ENCODE peak calls at places on chromosomes 6 and 20, in six cellular contexts. V is transverse colon, J is IMR-90, Z is spleen, R is uterus, F is lower leg skin. B is an unnamed sample.

GRCh38 chr6:166413491-166413951 is 30.8 kb upstream of the MPC1 start:
- DNase-seq in V (no peak), J (no peak), Z (peak; percentile 68), R (no peak), F (no peak), B (no peak)

GRCh38 chr6:50966986-50967385 is 148.3 kb downstream of the TFAP2B start:
- DNase-seq in V (no peak), J (no peak), Z (no peak), R (no peak), F (no peak), B (no peak)

GRCh38 chr6:104409913-104410312 is 449.8 kb downstream of the HACE1 start:
- DNase-seq in V (no peak), J (no peak), Z (no peak), R (no peak), F (peak; percentile 25), B (no peak)

GRCh38 chr20:45041464-45042337 is 59.2 kb downstream of the KCNS1 start:
- DNase-seq in V (peak; percentile 14), J (peak; percentile 65), Z (no peak), R (no peak), F (no peak), B (no peak)

GRCh38 chr6:3285049-3285639 is 26.4 kb downstream of the PSMG4 start:
- DNase-seq in V (no peak), J (no peak), Z (peak; percentile 55), R (no peak), F (no peak), B (no peak)

GRCh38 chr6:37459981-37460800 is 27.2 kb downstream of the CMTR1 start:
- DNase-seq in V (no peak), J (no peak), Z (no peak), R (no peak), F (no peak), B (no peak)

GRCh38 chr20:50464725-50465650 is 45.2 kb upstream of the PTPN1 start:
- DNase-seq in V (no peak), J (peak; percentile 28), Z (no peak), R (no peak), F (no peak), B (no peak)

GRCh38 chr6:31548423-31548873 is 1.0 kb downstream of the NFKBIL1 start:
- DNase-seq in V (no peak), J (no peak), Z (no peak), R (no peak), F (no peak), B (no peak)

GRCh38 chr6:121260651-121261102 is 73.6 kb downstream of the TBC1D32 start:
- DNase-seq in V (no peak), J (peak; percentile 35), Z (peak; percentile 62), R (no peak), F (no peak), B (no peak)

GRCh38 chr6:11273406-11274065 is 41.1 kb upstream of the NEDD9 start:
- DNase-seq in V (peak; percentile 52), J (no peak), Z (no peak), R (no peak), F (no peak), B (no peak)

GRCh38 chr20:3350412-3350811 is 57.1 kb downstream of the DNAAF9 start:
- DNase-seq in V (no peak), J (no peak), Z (no peak), R (no peak), F (no peak), B (no peak)

GRCh38 chr6:81683928-81684327 is 68.6 kb downstream of the TENT5A start:
- DNase-seq in V (no peak), J (peak; percentile 64), Z (no peak), R (no peak), F (no peak), B (no peak)

GRCh38 chr6:125789576-125790402 is 971 bp upstream of the NCOA7 start:
- DNase-seq in V (peak; percentile 58), J (peak; percentile 44), Z (peak; percentile 85), R (peak; percentile 67), F (peak; percentile 63), B (no peak)

GRCh38 chr6:89862698-89863097 is 31.6 kb upstream of the GJA10 start:
- DNase-seq in V (no peak), J (no peak), Z (no peak), R (no peak), F (no peak), B (no peak)

GRCh38 chr20:63554361-63555278 is 661 bp downstream of the FNDC11 start:
- DNase-seq in V (no peak), J (no peak), Z (peak; percentile 83), R (no peak), F (no peak), B (no peak)

GRCh38 chr20:16580127-16580526 is 6.9 kb upstream of the KIF16B start:
- DNase-seq in V (no peak), J (peak; percentile 77), Z (no peak), R (no peak), F (no peak), B (no peak)

GRCh38 chr6:167688123-167688522 is 138.6 kb upstream of the AFDN start:
- DNase-seq in V (no peak), J (no peak), Z (peak; percentile 54), R (no peak), F (no peak), B (no peak)

GRCh38 chr6:1124885-1125284 is 187.0 kb upstream of the FOXQ1 start:
- DNase-seq in V (no peak), J (no peak), Z (no peak), R (no peak), F (no peak), B (no peak)

GRCh38 chr6:56521988-56522387 is 120.7 kb downstream of the DST start:
- DNase-seq in V (no peak), J (peak; percentile 39), Z (no peak), R (no peak), F (no peak), B (no peak)

DNA sequence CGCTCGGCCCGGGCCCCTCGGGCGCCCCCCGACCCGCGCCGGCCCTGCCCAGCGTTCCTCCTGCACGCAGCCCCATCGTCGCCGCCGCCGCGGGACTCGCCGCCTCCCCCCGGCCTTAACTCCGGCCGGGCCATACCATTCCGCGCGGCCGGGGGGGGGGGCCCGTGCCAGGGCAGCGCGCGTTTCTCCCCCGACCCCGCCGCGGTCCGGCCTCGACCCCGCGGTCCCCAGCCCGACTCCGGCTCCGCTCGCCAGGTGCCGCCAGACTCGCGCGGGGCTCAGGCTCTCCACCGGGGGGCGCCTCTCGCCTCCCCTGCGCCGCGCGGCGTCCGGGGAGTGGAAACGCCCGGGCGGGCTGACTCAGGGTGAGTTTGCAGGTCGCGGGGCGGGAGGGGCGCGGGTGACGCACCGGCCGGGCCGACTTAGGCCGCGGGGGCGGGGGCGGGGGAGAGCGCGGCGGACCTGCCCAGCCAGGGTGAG is at the start of gene SRXN1:
- DNase-seq in V (peak; percentile 93), J (peak; percentile 93), Z (peak; percentile 97), R (peak; percentile 89), F (peak; percentile 63), B (peak; percentile 69)
- TF ChIP-seq POLR2A in V (no peak), J (peak; percentile 89), Z (no peak), R (no peak), F (no peak), B (peak; percentile 47)

DNA sequence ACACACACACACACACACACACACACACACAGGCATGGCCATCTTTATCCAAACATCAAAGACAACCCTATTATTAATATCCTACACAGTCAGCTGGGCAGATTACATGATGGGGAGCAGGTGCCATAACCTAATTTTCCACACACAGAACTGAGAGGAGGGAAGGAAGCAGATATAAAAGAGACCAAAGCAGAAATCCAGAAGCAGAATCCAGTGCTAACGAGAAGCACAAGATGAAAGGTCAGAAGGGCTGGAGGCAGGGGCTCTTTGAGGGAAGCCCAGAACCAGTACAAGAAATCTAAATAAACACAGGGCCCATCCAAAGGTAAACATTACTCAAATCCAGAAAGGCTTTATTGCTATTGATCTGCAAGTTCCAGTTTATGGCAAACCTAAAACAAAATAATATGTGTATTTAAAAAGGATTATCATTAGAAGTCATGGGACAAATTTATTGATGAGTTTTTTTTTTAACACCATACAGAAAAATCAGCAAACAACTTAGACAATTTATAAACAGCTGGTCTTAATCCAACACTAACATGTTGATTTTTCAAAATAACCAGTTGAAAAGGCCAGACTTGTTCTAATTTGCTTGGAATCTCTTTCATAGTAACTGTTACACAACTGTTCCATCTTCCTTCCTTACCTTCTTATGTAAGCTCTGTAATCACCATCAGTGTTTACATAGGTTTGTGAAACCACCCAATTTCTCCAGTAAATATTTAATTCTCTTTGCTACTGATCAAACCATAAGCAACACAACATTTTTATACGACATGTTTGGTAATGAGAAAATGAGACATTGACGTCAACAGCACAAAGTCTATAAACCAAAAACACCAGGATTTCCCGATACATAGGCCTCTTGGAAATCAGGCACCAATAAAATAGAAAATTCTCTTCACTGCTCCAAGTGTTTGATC is 34.2 kb downstream of the SLC23A2 start:
- DNase-seq in V (no peak), J (peak; percentile 67), Z (no peak), R (no peak), F (no peak), B (no peak)
- TF ChIP-seq POLR2A in V (no peak), J (no peak), Z (no peak), R (no peak), F (no peak), B (no peak)

DNA sequence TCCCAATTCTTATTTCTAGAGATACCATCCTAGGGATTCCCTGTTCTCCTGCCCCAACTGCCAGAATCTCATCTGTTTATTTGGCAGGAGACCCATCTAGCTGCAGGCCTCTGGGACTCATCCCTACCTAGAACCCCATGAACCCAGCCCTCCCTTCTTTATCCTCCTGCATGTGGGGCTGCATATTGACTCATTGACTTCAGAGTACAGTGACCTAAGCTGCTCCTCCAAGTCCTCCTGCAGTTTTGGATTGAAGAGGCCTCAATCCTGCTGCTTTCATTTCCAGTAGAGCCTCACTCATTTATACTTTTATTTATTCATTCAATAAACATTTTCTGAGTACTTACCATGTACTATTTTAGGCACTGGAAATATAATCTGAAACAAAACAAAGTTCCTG is 11.6 kb downstream of the TMEM200A start:
- DNase-seq in V (no peak), J (peak; percentile 50), Z (no peak), R (no peak), F (no peak), B (no peak)
- TF ChIP-seq POLR2A in V (no peak), J (no peak), Z (no peak), R (no peak), F (no peak), B (no peak)

GRCh38 chr20:62066339-62066982 is 780 bp upstream of the TAF4 start:
- DNase-seq in V (peak; percentile 67), J (no peak), Z (peak; percentile 91), R (peak; percentile 37), F (no peak), B (no peak)
- TF ChIP-seq POLR2A in V (peak; percentile 59), J (no peak), Z (no peak), R (no peak), F (no peak), B (no peak)

DNA sequence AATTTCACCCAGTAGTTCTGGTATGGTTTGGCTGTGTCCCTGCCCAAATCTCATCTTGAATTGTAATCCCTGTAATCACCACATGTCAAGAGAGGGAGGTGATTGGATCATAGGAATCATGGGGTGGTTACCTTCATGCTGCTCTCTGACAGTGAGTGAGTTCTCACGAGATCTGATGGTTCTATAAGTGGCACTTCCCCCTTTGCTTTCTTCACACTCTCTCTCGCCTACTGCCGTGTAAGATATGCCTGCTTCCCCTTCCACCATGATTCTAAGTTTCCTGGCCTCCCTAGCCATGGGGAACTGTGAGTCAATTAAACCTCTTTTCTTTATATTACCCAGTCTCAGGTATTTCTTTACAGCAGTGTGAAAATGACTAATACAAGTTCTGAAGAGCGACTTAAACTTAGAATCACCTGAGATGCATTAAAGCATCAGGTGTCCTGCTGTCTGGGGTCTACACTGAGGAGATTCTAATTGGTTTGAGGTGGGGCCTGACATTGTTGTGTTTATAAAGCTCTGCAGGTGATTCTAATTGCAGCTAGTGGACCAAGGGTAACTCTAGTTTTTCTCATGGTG is 82.1 kb upstream of the DTNBP1 start:
- DNase-seq in V (no peak), J (no peak), Z (no peak), R (no peak), F (no peak), B (no peak)
- TF ChIP-seq POLR2A in V (no peak), J (no peak), Z (no peak), R (no peak), F (no peak), B (no peak)